ENCODE peak calls at places on chromosomes 11 and 22, in four cellular contexts. Y is lower leg skin, N is mucosa of descending colon, A is globus pallidus. W is an unnamed sample.
A peak's percentile ranks its signal among the peaks of the same experiment; 100 is the strongest.

GRCh38 chr11:2462986-2463765 is 18.4 kb downstream of the KCNQ1 start:
- DNase-seq in A (no peak), Y (peak; percentile 54), N (peak; percentile 90), W (peak; percentile 23)

GRCh38 chr11:6225024-6225423 is 9.4 kb downstream of the FHIP1B start:
- DNase-seq in Y (no peak), A (no peak), N (no peak), W (no peak)

GRCh38 chr11:112780351-112781043 is 180.7 kb upstream of the NCAM1 start:
- DNase-seq in N (no peak), Y (peak; percentile 66), A (no peak), W (no peak)

GRCh38 chr22:38148252-38148651 is 33.4 kb downstream of the PLA2G6 start:
- DNase-seq in A (no peak), Y (no peak), N (peak; percentile 3), W (no peak)

GRCh38 chr11:1237851-1238250 is 15.0 kb downstream of the MUC5B start:
- DNase-seq in A (no peak), Y (no peak), N (no peak), W (no peak)

GRCh38 chr11:88102595-88102929 is 72.7 kb downstream of the RAB38 start:
- DNase-seq in Y (no peak), A (no peak), N (no peak), W (no peak)

GRCh38 chr11:62025429-62026105 is 58.1 kb upstream of the FTH1 start:
- DNase-seq in N (peak; percentile 61), Y (peak; percentile 92), A (peak; percentile 46), W (peak; percentile 24)

GRCh38 chr11:86101941-86102407 is 33.1 kb upstream of the PICALM start:
- DNase-seq in Y (no peak), N (no peak), A (no peak), W (no peak)

GRCh38 chr11:43517518-43517917 is 158.8 kb downstream of the TTC17 start:
- DNase-seq in N (no peak), Y (no peak), A (no peak), W (no peak)

GRCh38 chr22:50303848-50304527 is 3.5 kb downstream of the PLXNB2 start:
- DNase-seq in N (peak; percentile 76), Y (peak; percentile 94), A (peak; percentile 66), W (peak; percentile 52)

GRCh38 chr11:2929511-2929879 is 275 bp upstream of the PHLDA2 start:
- DNase-seq in Y (peak; percentile 92), A (no peak), N (peak; percentile 89), W (peak; percentile 68)

GRCh38 chr11:19027829-19028595 is 32.5 kb downstream of the MRGPRX2 start:
- DNase-seq in N (no peak), A (no peak), Y (no peak), W (no peak)

GRCh38 chr11:58769308-58769707 is 37.6 kb upstream of the GLYAT start:
- DNase-seq in Y (no peak), N (no peak), A (no peak), W (no peak)

GRCh38 chr11:92841719-92842118 is 127.7 kb upstream of the MTNR1B start:
- DNase-seq in Y (no peak), A (no peak), N (no peak), W (no peak)

GRCh38 chr11:14454861-14455632 is 44.6 kb downstream of the COPB1 start:
- DNase-seq in Y (no peak), A (peak; percentile 8), N (no peak), W (no peak)